ENCODE peak calls at places on chromosomes 1 and 21, in nine cellular contexts. U, Z, O, C, Y, X, E, M and A are unnamed samples.

GRCh38 chr1:105652109-105652508 is 1404.4 kb upstream of the PRMT6 start:
- DNase-seq in X (no peak), M (peak; percentile 13), Z (no peak), E (no peak), Y (no peak), O (no peak), C (no peak), U (no peak), A (no peak)

GRCh38 chr21:43305336-43305665 is 121.6 kb downstream of the SIK1 start:
- DNase-seq in Z (no peak), U (no peak), C (no peak), O (no peak), Y (no peak), X (no peak), E (no peak), M (no peak), A (no peak)

GRCh38 chr21:41501919-41502318 is 6.0 kb downstream of the TMPRSS2 start:
- DNase-seq in O (no peak), U (no peak), C (no peak), Y (no peak), E (no peak), Z (no peak), M (peak; percentile 80), X (no peak), A (no peak)

GRCh38 chr1:202056644-202057334 is 46.4 kb downstream of the ELF3 start:
- DNase-seq in Y (peak; percentile 88), U (peak; percentile 97), Z (no peak), C (no peak), O (peak; percentile 83), E (no peak), X (peak; percentile 73), M (peak; percentile 83), A (no peak)

GRCh38 chr1:155938220-155938627 is 3.2 kb upstream of the RXFP4 start:
- DNase-seq in O (no peak), E (peak; percentile 70), Z (no peak), Y (no peak), C (peak; percentile 67), M (peak; percentile 86), X (no peak), U (peak; percentile 60), A (no peak)

GRCh38 chr1:27348861-27349783 is 7.3 kb downstream of the SYTL1 start:
- DNase-seq in Y (peak; percentile 83), U (peak; percentile 50), M (peak; percentile 90), C (peak; percentile 71), Z (no peak), X (peak; percentile 64), O (peak; percentile 87), E (no peak), A (no peak)

GRCh38 chr1:170986901-170987300 is 51.6 kb downstream of the MROH9 start:
- DNase-seq in M (no peak), C (no peak), X (no peak), E (no peak), Z (no peak), O (no peak), Y (no peak), U (no peak), A (no peak)

GRCh38 chr1:30538906-30539855 is 184.2 kb downstream of the MATN1 start:
- DNase-seq in O (no peak), X (no peak), Y (no peak), C (no peak), Z (no peak), E (no peak), U (no peak), M (no peak), A (no peak)

GRCh38 chr1:164443166-164443565 is 115.8 kb upstream of the PBX1 start:
- DNase-seq in U (no peak), M (no peak), O (no peak), Y (no peak), C (no peak), Z (no peak), X (no peak), E (peak; percentile 40), A (no peak)

GRCh38 chr1:212229654-212230053 is 55.6 kb upstream of the PPP2R5A start:
- DNase-seq in E (peak; percentile 58), Y (no peak), C (no peak), Z (no peak), X (no peak), M (peak; percentile 50), U (no peak), O (no peak), A (no peak)

GRCh38 chr1:236733654-236734053 is 47.4 kb downstream of the ACTN2 start:
- DNase-seq in Y (no peak), O (no peak), M (no peak), X (no peak), C (no peak), U (no peak), E (no peak), Z (no peak), A (no peak)

GRCh38 chr1:202084791-202085681 is 37.7 kb upstream of the GPR37L1 start:
- DNase-seq in U (peak; percentile 79), E (no peak), O (peak; percentile 49), Z (no peak), Y (peak; percentile 85), C (no peak), M (peak; percentile 63), X (no peak), A (no peak)

GRCh38 chr1:113784104-113784779 is 25.0 kb upstream of the PHTF1 start:
- DNase-seq in O (no peak), M (no peak), C (no peak), U (peak; percentile 79), Z (no peak), E (peak; percentile 53), X (no peak), Y (no peak), A (no peak)

GRCh38 chr1:113788802-113789201 is 23.5 kb downstream of the RSBN1 start:
- DNase-seq in Z (no peak), Y (no peak), C (no peak), M (no peak), O (no peak), X (no peak), E (no peak), U (no peak), A (no peak)

GRCh38 chr1:113782451-113782850 is 23.2 kb upstream of the PHTF1 start:
- DNase-seq in E (peak; percentile 18), U (no peak), O (no peak), Y (no peak), X (no peak), C (no peak), Z (no peak), M (no peak), A (no peak)

GRCh38 chr1:113783254-113784103 is 24.2 kb upstream of the PHTF1 start:
- DNase-seq in U (no peak), X (no peak), E (peak; percentile 61), M (no peak), Y (no peak), C (peak; percentile 21), O (no peak), Z (no peak), A (no peak)

GRCh38 chr1:113786055-113786454 is 26.2 kb downstream of the RSBN1 start:
- DNase-seq in E (no peak), X (no peak), Z (no peak), Y (no peak), O (no peak), U (no peak), M (peak; percentile 52), C (no peak), A (no peak)
- TF ChIP-seq CTCF in E (no peak), X (no peak), Z (no peak), Y (no peak), O (no peak), U (no peak), M (no peak), C (no peak), A (no peak)

GRCh38 chr21:39377444-39378050 is 28.7 kb upstream of the HMGN1 start:
- DNase-seq in U (peak; percentile 60), X (no peak), O (no peak), Z (no peak), C (no peak), M (peak; percentile 60), Y (no peak), E (no peak), A (no peak)

GRCh38 chr21:39367783-39368182 is 18.9 kb upstream of the HMGN1 start:
- DNase-seq in E (no peak), M (no peak), Z (no peak), O (no peak), U (no peak), Y (no peak), C (no peak), X (no peak), A (no peak)

GRCh38 chr21:39375446-39375845 is 26.6 kb upstream of the HMGN1 start:
- DNase-seq in Y (no peak), X (no peak), Z (no peak), M (no peak), C (no peak), U (no peak), E (no peak), O (no peak), A (no peak)

GRCh38 chr21:39374046-39374445 is 25.2 kb upstream of the HMGN1 start:
- DNase-seq in C (no peak), X (no peak), M (no peak), Y (no peak), U (no peak), Z (no peak), O (no peak), E (no peak), A (no peak)

GRCh38 chr21:39373634-39374033 is 24.7 kb upstream of the HMGN1 start:
- DNase-seq in E (peak; percentile 44), C (no peak), M (peak; percentile 73), Y (no peak), U (no peak), Z (no peak), O (no peak), X (no peak), A (no peak)
- TF ChIP-seq CTCF in E (peak; percentile 44), C (peak; percentile 35), M (peak; percentile 67), Y (peak; percentile 69), U (no peak), Z (no peak), O (no peak), X (no peak), A (peak; percentile 24)

DNA sequence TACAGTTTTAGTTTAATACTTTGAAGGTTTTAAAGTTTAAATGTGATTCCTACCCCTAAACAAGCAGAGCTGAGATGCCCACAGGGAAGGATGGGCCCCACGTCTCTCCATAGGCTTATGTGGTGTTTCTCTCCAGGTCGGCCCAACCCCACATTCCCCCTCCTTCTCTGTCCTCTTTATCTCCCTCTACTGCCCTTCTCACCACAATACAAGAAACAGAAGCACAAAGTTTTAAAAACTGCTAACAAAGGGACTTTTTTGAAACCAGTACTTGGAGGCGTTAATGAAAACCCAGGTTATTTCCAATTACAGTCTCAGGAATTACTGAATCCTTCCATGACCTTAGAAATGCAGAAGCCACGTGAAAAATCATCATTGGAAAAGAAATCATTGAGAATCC is 324.0 kb downstream of the NTNG1 start:
- DNase-seq in Y (no peak), C (no peak), E (no peak), Z (no peak), X (no peak), M (peak; percentile 13), O (no peak), U (no peak), A (no peak)
- TF ChIP-seq CTCF in Y (no peak), C (no peak), E (peak; percentile 19), Z (no peak), X (no peak), M (peak; percentile 43), O (no peak), U (no peak), A (no peak)

DNA sequence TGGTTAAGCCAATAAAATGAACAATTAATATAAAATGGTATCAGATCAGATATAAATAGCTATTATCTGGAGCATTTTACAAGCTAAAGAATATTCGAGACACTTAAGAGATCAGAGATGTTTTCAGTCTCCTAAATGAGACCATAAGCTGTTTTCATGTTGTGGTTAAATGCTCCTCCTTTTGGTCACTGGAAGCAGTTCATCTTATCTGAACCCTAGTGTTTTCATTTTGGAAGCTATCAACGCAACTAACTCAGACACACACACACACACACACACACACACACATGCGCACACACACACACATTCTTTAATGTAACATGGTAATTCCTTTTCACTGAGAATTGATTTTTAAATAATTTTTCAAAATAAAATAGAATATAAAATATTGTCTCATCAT is 10.0 kb upstream of the LRRC8C start:
- DNase-seq in C (no peak), X (no peak), U (no peak), M (no peak), Z (no peak), E (peak; percentile 23), O (no peak), Y (no peak), A (no peak)
- TF ChIP-seq CTCF in C (no peak), X (no peak), U (peak; percentile 43), M (peak; percentile 28), Z (no peak), E (peak; percentile 25), O (no peak), Y (no peak), A (no peak)